ENCODE peak calls at places on chromosomes 13 and 19, in eight cellular contexts. One of them, this sample, is unnamed.

GRCh38 chr13:26653310-26653709 is 95.8 kb downstream of the WASF3 start:
- DNase-seq in cardiac fibroblast: peak; percentile 61
- DNase-seq in epithelial cell of esophagus: peak; percentile 65
- DNase-seq in psoas muscle: no peak
- DNase-seq in suprapubic skin: no peak
- DNase-seq in heart right ventricle: no peak
- DNase-seq in astrocyte of the spinal cord: peak; percentile 10
- DNase-seq in AG10803: peak; percentile 66
- DNase-seq in this sample: no peak

GRCh38 chr13:23621316-23621645 is 51.1 kb downstream of the TNFRSF19 start:
- DNase-seq in cardiac fibroblast: peak; percentile 94
- DNase-seq in epithelial cell of esophagus: peak; percentile 95
- DNase-seq in psoas muscle: no peak
- DNase-seq in suprapubic skin: no peak
- DNase-seq in heart right ventricle: no peak
- DNase-seq in astrocyte of the spinal cord: peak; percentile 83
- DNase-seq in AG10803: peak; percentile 80
- DNase-seq in this sample: no peak

GRCh38 chr19:46716672-46717033 is 261 bp downstream of the PRKD2 start:
- DNase-seq in cardiac fibroblast: no peak
- DNase-seq in epithelial cell of esophagus: no peak
- DNase-seq in psoas muscle: no peak
- DNase-seq in suprapubic skin: no peak
- DNase-seq in heart right ventricle: no peak
- DNase-seq in astrocyte of the spinal cord: no peak
- DNase-seq in AG10803: no peak
- DNase-seq in this sample: peak; percentile 28

GRCh38 chr13:90594694-90595093 is 752.8 kb upstream of the MIR17HG start:
- DNase-seq in cardiac fibroblast: peak; percentile 83
- DNase-seq in epithelial cell of esophagus: peak; percentile 95
- DNase-seq in psoas muscle: no peak
- DNase-seq in suprapubic skin: no peak
- DNase-seq in heart right ventricle: no peak
- DNase-seq in astrocyte of the spinal cord: peak; percentile 33
- DNase-seq in AG10803: peak; percentile 48
- DNase-seq in this sample: no peak

GRCh38 chr19:14005381-14006084 is 587 bp downstream of the RFX1 start:
- DNase-seq in cardiac fibroblast: peak; percentile 87
- DNase-seq in epithelial cell of esophagus: peak; percentile 86
- DNase-seq in psoas muscle: peak; percentile 96
- DNase-seq in suprapubic skin: peak; percentile 96
- DNase-seq in heart right ventricle: peak; percentile 94
- DNase-seq in astrocyte of the spinal cord: peak; percentile 88
- DNase-seq in AG10803: peak; percentile 83
- DNase-seq in this sample: peak; percentile 96

GRCh38 chr19:47344425-47344824 is 4.7 kb upstream of the DHX34 start:
- DNase-seq in cardiac fibroblast: no peak
- DNase-seq in epithelial cell of esophagus: no peak
- DNase-seq in psoas muscle: no peak
- DNase-seq in suprapubic skin: no peak
- DNase-seq in heart right ventricle: no peak
- DNase-seq in astrocyte of the spinal cord: no peak
- DNase-seq in AG10803: no peak
- DNase-seq in this sample: no peak

GRCh38 chr13:97542102-97542501 is 108.1 kb downstream of the RAP2A start:
- DNase-seq in cardiac fibroblast: no peak
- DNase-seq in epithelial cell of esophagus: no peak
- DNase-seq in psoas muscle: no peak
- DNase-seq in suprapubic skin: no peak
- DNase-seq in heart right ventricle: no peak
- DNase-seq in astrocyte of the spinal cord: no peak
- DNase-seq in AG10803: no peak
- DNase-seq in this sample: no peak

GRCh38 chr19:591099-591958 is 1.6 kb downstream of the HCN2 start:
- DNase-seq in cardiac fibroblast: no peak
- DNase-seq in epithelial cell of esophagus: peak; percentile 54
- DNase-seq in psoas muscle: no peak
- DNase-seq in suprapubic skin: no peak
- DNase-seq in heart right ventricle: no peak
- DNase-seq in astrocyte of the spinal cord: no peak
- DNase-seq in AG10803: no peak
- DNase-seq in this sample: peak; percentile 81

GRCh38 chr13:54241719-54242118 is 1213.1 kb downstream of the OLFM4 start:
- DNase-seq in cardiac fibroblast: no peak
- DNase-seq in epithelial cell of esophagus: peak; percentile 29
- DNase-seq in psoas muscle: no peak
- DNase-seq in suprapubic skin: no peak
- DNase-seq in heart right ventricle: no peak
- DNase-seq in astrocyte of the spinal cord: peak; percentile 0
- DNase-seq in AG10803: no peak
- DNase-seq in this sample: no peak

GRCh38 chr13:39209731-39210633 is 171.7 kb downstream of the NHLRC3 start:
- DNase-seq in cardiac fibroblast: peak; percentile 74
- DNase-seq in epithelial cell of esophagus: peak; percentile 33
- DNase-seq in psoas muscle: no peak
- DNase-seq in suprapubic skin: no peak
- DNase-seq in heart right ventricle: no peak
- DNase-seq in astrocyte of the spinal cord: no peak
- DNase-seq in AG10803: no peak
- DNase-seq in this sample: no peak

GRCh38 chr13:48424212-48424611 is 11.3 kb upstream of the LPAR6 start:
- DNase-seq in cardiac fibroblast: no peak
- DNase-seq in epithelial cell of esophagus: peak; percentile 62
- DNase-seq in psoas muscle: no peak
- DNase-seq in suprapubic skin: no peak
- DNase-seq in heart right ventricle: no peak
- DNase-seq in astrocyte of the spinal cord: no peak
- DNase-seq in AG10803: no peak
- DNase-seq in this sample: no peak

GRCh38 chr19:815775-816499 is 5.8 kb downstream of the PLPPR3 start:
- DNase-seq in cardiac fibroblast: no peak
- DNase-seq in epithelial cell of esophagus: no peak
- DNase-seq in psoas muscle: no peak
- DNase-seq in suprapubic skin: no peak
- DNase-seq in heart right ventricle: no peak
- DNase-seq in astrocyte of the spinal cord: no peak
- DNase-seq in AG10803: no peak
- DNase-seq in this sample: no peak

GRCh38 chr13:95624020-95624419 is 20.5 kb downstream of the DZIP1 start:
- DNase-seq in cardiac fibroblast: peak; percentile 72
- DNase-seq in epithelial cell of esophagus: peak; percentile 68
- DNase-seq in psoas muscle: no peak
- DNase-seq in suprapubic skin: no peak
- DNase-seq in heart right ventricle: no peak
- DNase-seq in astrocyte of the spinal cord: peak; percentile 54
- DNase-seq in AG10803: peak; percentile 67
- DNase-seq in this sample: peak; percentile 37

GRCh38 chr13:20362642-20363041 is 130.5 kb upstream of the GJB6 start:
- DNase-seq in cardiac fibroblast: no peak
- DNase-seq in epithelial cell of esophagus: no peak
- DNase-seq in psoas muscle: no peak
- DNase-seq in suprapubic skin: no peak
- DNase-seq in heart right ventricle: no peak
- DNase-seq in astrocyte of the spinal cord: no peak
- DNase-seq in AG10803: no peak
- DNase-seq in this sample: no peak

GRCh38 chr19:19602713-19603320 is 15.7 kb downstream of the PBX4 start:
- DNase-seq in cardiac fibroblast: no peak
- DNase-seq in epithelial cell of esophagus: peak; percentile 50
- DNase-seq in psoas muscle: no peak
- DNase-seq in suprapubic skin: no peak
- DNase-seq in heart right ventricle: no peak
- DNase-seq in astrocyte of the spinal cord: no peak
- DNase-seq in AG10803: no peak
- DNase-seq in this sample: no peak

GRCh38 chr19:43708716-43709115 is 7.2 kb upstream of the IRGC start:
- DNase-seq in cardiac fibroblast: no peak
- DNase-seq in epithelial cell of esophagus: no peak
- DNase-seq in psoas muscle: no peak
- DNase-seq in suprapubic skin: no peak
- DNase-seq in heart right ventricle: no peak
- DNase-seq in astrocyte of the spinal cord: no peak
- DNase-seq in AG10803: no peak
- DNase-seq in this sample: no peak
- TF ChIP-seq CTCF in cardiac fibroblast: no peak
- TF ChIP-seq CTCF in epithelial cell of esophagus: no peak
- TF ChIP-seq CTCF in psoas muscle: no peak
- TF ChIP-seq CTCF in suprapubic skin: no peak
- TF ChIP-seq CTCF in heart right ventricle: no peak
- TF ChIP-seq CTCF in astrocyte of the spinal cord: no peak
- TF ChIP-seq CTCF in AG10803: no peak
- TF ChIP-seq CTCF in this sample: no peak

DNA sequence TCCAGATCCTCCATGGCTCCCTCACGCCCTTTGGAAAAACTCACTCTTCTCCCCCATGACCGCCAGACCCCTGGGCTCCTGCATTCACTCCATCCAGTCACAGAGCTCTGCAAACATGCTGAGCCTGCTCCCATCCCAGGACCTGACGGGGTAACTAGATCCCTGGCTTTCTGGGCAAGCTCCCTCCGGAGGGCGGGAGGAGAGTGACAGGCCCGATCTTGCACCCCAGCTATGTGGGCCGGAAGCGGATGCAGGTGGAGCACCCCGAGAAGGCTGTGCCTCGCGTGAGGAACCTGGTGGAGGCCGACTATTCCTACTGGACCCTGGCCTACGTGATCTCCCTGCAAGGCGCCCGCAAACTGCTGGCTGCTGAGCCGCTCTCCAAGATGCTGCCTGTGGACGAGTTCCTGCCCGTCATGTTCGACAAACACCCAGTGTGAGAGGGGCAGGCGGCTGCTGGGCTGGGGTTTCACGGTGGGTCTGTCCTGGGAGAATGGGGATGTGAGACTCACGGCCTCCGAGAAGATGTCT is 25.1 kb downstream of the COLGALT1 start:
- DNase-seq in cardiac fibroblast: no peak
- DNase-seq in epithelial cell of esophagus: no peak
- DNase-seq in psoas muscle: no peak
- DNase-seq in suprapubic skin: no peak
- DNase-seq in heart right ventricle: no peak
- DNase-seq in astrocyte of the spinal cord: no peak
- DNase-seq in AG10803: no peak
- DNase-seq in this sample: no peak
- TF ChIP-seq CTCF in cardiac fibroblast: no peak
- TF ChIP-seq CTCF in epithelial cell of esophagus: peak; percentile 9
- TF ChIP-seq CTCF in psoas muscle: no peak
- TF ChIP-seq CTCF in suprapubic skin: no peak
- TF ChIP-seq CTCF in heart right ventricle: no peak
- TF ChIP-seq CTCF in astrocyte of the spinal cord: peak; percentile 13
- TF ChIP-seq CTCF in AG10803: no peak
- TF ChIP-seq CTCF in this sample: no peak

GRCh38 chr19:6021878-6022569 is 44.1 kb upstream of the RANBP3 start:
- DNase-seq in cardiac fibroblast: peak; percentile 83
- DNase-seq in epithelial cell of esophagus: peak; percentile 72
- DNase-seq in psoas muscle: peak; percentile 81
- DNase-seq in suprapubic skin: peak; percentile 82
- DNase-seq in heart right ventricle: peak; percentile 70
- DNase-seq in astrocyte of the spinal cord: peak; percentile 68
- DNase-seq in AG10803: peak; percentile 60
- DNase-seq in this sample: peak; percentile 90
- TF ChIP-seq CTCF in cardiac fibroblast: peak; percentile 69
- TF ChIP-seq CTCF in epithelial cell of esophagus: peak; percentile 68
- TF ChIP-seq CTCF in psoas muscle: peak; percentile 77
- TF ChIP-seq CTCF in suprapubic skin: peak; percentile 37
- TF ChIP-seq CTCF in heart right ventricle: peak; percentile 83
- TF ChIP-seq CTCF in astrocyte of the spinal cord: peak; percentile 75
- TF ChIP-seq CTCF in AG10803: peak; percentile 66
- TF ChIP-seq CTCF in this sample: peak; percentile 83

DNA sequence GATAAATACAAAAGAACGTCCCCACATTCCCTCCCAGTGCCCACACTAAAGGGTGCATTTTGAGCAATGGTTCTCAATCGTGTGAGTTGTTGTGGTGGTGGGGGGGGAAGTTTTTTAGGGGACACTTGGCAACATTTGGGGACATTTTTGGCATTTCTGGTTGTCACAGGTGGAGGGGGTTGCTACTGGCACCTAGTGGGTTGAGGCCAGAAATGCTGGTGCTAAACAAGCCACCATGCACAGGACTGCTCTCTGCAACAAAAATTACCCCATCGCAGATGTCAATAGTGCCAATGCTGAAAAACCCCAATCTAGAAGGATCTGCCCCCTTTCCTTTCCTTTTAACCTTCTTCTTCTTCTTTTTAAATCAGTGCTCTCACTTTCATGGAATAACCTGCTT is 453.3 kb downstream of the TSHZ3 start:
- DNase-seq in cardiac fibroblast: no peak
- DNase-seq in epithelial cell of esophagus: no peak
- DNase-seq in psoas muscle: no peak
- DNase-seq in suprapubic skin: no peak
- DNase-seq in heart right ventricle: no peak
- DNase-seq in astrocyte of the spinal cord: no peak
- DNase-seq in AG10803: no peak
- DNase-seq in this sample: no peak
- TF ChIP-seq CTCF in cardiac fibroblast: no peak
- TF ChIP-seq CTCF in epithelial cell of esophagus: no peak
- TF ChIP-seq CTCF in psoas muscle: no peak
- TF ChIP-seq CTCF in suprapubic skin: no peak
- TF ChIP-seq CTCF in heart right ventricle: no peak
- TF ChIP-seq CTCF in astrocyte of the spinal cord: no peak
- TF ChIP-seq CTCF in AG10803: no peak
- TF ChIP-seq CTCF in this sample: no peak

DNA sequence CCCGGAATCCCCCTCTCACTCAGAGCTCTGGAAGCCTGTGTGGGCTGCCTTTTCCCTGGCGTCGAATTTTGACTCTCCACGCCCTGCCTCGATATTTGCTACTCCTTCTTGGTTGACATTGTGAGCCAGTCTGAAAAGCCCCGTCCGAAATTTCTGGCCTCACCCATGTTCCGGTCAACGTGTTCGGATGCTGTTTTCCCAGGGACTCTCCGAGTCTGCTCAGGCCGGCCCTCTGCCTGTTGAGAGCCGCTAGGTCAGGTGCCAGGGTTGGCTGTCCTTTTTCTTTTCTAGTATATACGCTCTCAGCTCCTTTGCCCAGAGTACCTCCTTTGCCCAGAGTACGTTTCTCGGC is 6.8 kb upstream of the DGKH start:
- DNase-seq in cardiac fibroblast: peak; percentile 80
- DNase-seq in epithelial cell of esophagus: peak; percentile 50
- DNase-seq in psoas muscle: peak; percentile 73
- DNase-seq in suprapubic skin: no peak
- DNase-seq in heart right ventricle: peak; percentile 37
- DNase-seq in astrocyte of the spinal cord: peak; percentile 74
- DNase-seq in AG10803: peak; percentile 62
- DNase-seq in this sample: peak; percentile 50
- TF ChIP-seq CTCF in cardiac fibroblast: peak; percentile 74
- TF ChIP-seq CTCF in epithelial cell of esophagus: peak; percentile 59
- TF ChIP-seq CTCF in psoas muscle: peak; percentile 42
- TF ChIP-seq CTCF in suprapubic skin: no peak
- TF ChIP-seq CTCF in heart right ventricle: peak; percentile 64
- TF ChIP-seq CTCF in astrocyte of the spinal cord: peak; percentile 70
- TF ChIP-seq CTCF in AG10803: peak; percentile 71
- TF ChIP-seq CTCF in this sample: peak; percentile 16

This sample was measured in nephron progenitor cell.